ENCODE peak calls at places on chromosome 15, in six cellular contexts. One of them, this sample, is unnamed.

GRCh38 chr15:31300981-31301686 is 25.5 kb upstream of the KLF13 start:
- DNase-seq in H1: peak
- DNase-seq in HCT116: no peak
- DNase-seq in K562: no peak
- DNase-seq in GM12878: no peak
- DNase-seq in HepG2: no peak
- DNase-seq in this sample: no peak

GRCh38 chr15:81265256-81265943 is 58.5 kb downstream of the STARD5 start:
- DNase-seq in H1: no peak
- DNase-seq in HCT116: no peak
- DNase-seq in HepG2: no peak
- DNase-seq in K562: no peak
- DNase-seq in GM12878: no peak
- DNase-seq in this sample: no peak

GRCh38 chr15:90262426-90262825 is 3.0 kb upstream of the NGRN start:
- DNase-seq in GM12878: no peak
- DNase-seq in H1: no peak
- DNase-seq in HCT116: no peak
- DNase-seq in HepG2: no peak
- DNase-seq in K562: no peak
- DNase-seq in this sample: no peak

GRCh38 chr15:91152896-91153581 is 53.0 kb downstream of the SV2B start:
- DNase-seq in K562: no peak
- DNase-seq in H1: no peak
- DNase-seq in HepG2: no peak
- DNase-seq in GM12878: no peak
- DNase-seq in HCT116: no peak
- DNase-seq in this sample: no peak

GRCh38 chr15:76340802-76341365 is 4.3 kb downstream of the ISL2 start:
- DNase-seq in HCT116: no peak
- DNase-seq in K562: no peak
- DNase-seq in HepG2: no peak
- DNase-seq in GM12878: no peak
- DNase-seq in H1: peak
- DNase-seq in this sample: no peak

GRCh38 chr15:99618941-99619411 is 53.2 kb downstream of the MEF2A start:
- DNase-seq in GM12878: no peak
- DNase-seq in HCT116: no peak
- DNase-seq in K562: peak
- DNase-seq in H1: no peak
- DNase-seq in HepG2: no peak
- DNase-seq in this sample: peak

GRCh38 chr15:48318131-48318530 is 13.1 kb upstream of the DUT start:
- DNase-seq in HCT116: no peak
- DNase-seq in HepG2: no peak
- DNase-seq in K562: no peak
- DNase-seq in GM12878: no peak
- DNase-seq in H1: no peak
- DNase-seq in this sample: no peak

GRCh38 chr15:75620776-75621536 is 4.6 kb downstream of the SNUPN start:
- DNase-seq in HepG2: no peak
- DNase-seq in H1: no peak
- DNase-seq in GM12878: no peak
- DNase-seq in K562: no peak
- DNase-seq in HCT116: no peak
- DNase-seq in this sample: peak

GRCh38 chr15:60788514-60789091 is 309.7 kb upstream of the ICE2 start:
- DNase-seq in HCT116: no peak
- DNase-seq in K562: no peak
- DNase-seq in HepG2: no peak
- DNase-seq in H1: no peak
- DNase-seq in GM12878: no peak
- DNase-seq in this sample: no peak

GRCh38 chr15:92636950-92637481 is 18.6 kb downstream of the FAM174B start:
- DNase-seq in HCT116: peak
- DNase-seq in HepG2: no peak
- DNase-seq in K562: no peak
- DNase-seq in GM12878: no peak
- DNase-seq in H1: peak
- DNase-seq in this sample: peak

GRCh38 chr15:49085696-49086459 is 39.6 kb upstream of the SECISBP2L start:
- DNase-seq in H1: no peak
- DNase-seq in HepG2: no peak
- DNase-seq in GM12878: no peak
- DNase-seq in HCT116: no peak
- DNase-seq in K562: no peak
- DNase-seq in this sample: no peak

GRCh38 chr15:34621675-34622074 is 38.2 kb upstream of the GOLGA8B start:
- DNase-seq in HCT116: peak
- DNase-seq in K562: peak
- DNase-seq in H1: no peak
- DNase-seq in HepG2: peak
- DNase-seq in GM12878: no peak
- DNase-seq in this sample: peak

GRCh38 chr15:27410986-27411385 is 440.0 kb downstream of the GABRG3 start:
- DNase-seq in HepG2: no peak
- DNase-seq in HCT116: no peak
- DNase-seq in K562: no peak
- DNase-seq in H1: no peak
- DNase-seq in GM12878: no peak
- DNase-seq in this sample: peak

GRCh38 chr15:40441736-40442531 is 1.2 kb downstream of the BAHD1 start:
- DNase-seq in HepG2: no peak
- DNase-seq in HCT116: no peak
- DNase-seq in K562: peak
- DNase-seq in GM12878: no peak
- DNase-seq in H1: no peak
- DNase-seq in this sample: no peak

GRCh38 chr15:68298882-68299381 is 21.4 kb downstream of the FEM1B start:
- DNase-seq in K562: no peak
- DNase-seq in HepG2: no peak
- DNase-seq in HCT116: no peak
- DNase-seq in GM12878: peak
- DNase-seq in H1: no peak
- DNase-seq in this sample: no peak

GRCh38 chr15:74378853-74379252 is 11.4 kb upstream of the CYP11A1 start:
- DNase-seq in K562: no peak
- DNase-seq in GM12878: no peak
- DNase-seq in HepG2: no peak
- DNase-seq in HCT116: no peak
- DNase-seq in H1: no peak
- DNase-seq in this sample: no peak

GRCh38 chr15:42279234-42279723 is 6.0 kb upstream of the TMEM87A start:
- DNase-seq in K562: peak
- DNase-seq in GM12878: no peak
- DNase-seq in HCT116: no peak
- DNase-seq in H1: no peak
- DNase-seq in HepG2: no peak
- DNase-seq in this sample: no peak

GRCh38 chr15:27353837-27354236 is 382.9 kb downstream of the GABRG3 start:
- DNase-seq in HCT116: no peak
- DNase-seq in K562: peak
- DNase-seq in HepG2: no peak
- DNase-seq in H1: no peak
- DNase-seq in GM12878: no peak
- DNase-seq in this sample: no peak

GRCh38 chr15:74402873-74403589 is 30.7 kb downstream of the SEMA7A start:
- DNase-seq in H1: no peak
- DNase-seq in K562: no peak
- DNase-seq in HepG2: no peak
- DNase-seq in GM12878: peak
- DNase-seq in HCT116: no peak
- DNase-seq in this sample: no peak

GRCh38 chr15:41797194-41797593 is 22.9 kb downstream of the MAPKBP1 start:
- DNase-seq in HCT116: no peak
- DNase-seq in K562: no peak
- DNase-seq in H1: no peak
- DNase-seq in GM12878: no peak
- DNase-seq in HepG2: no peak
- DNase-seq in this sample: no peak

GRCh38 chr15:41978534-41978933 is 6.2 kb upstream of the EHD4 start:
- DNase-seq in HCT116: no peak
- DNase-seq in H1: peak
- DNase-seq in HepG2: no peak
- DNase-seq in K562: no peak
- DNase-seq in GM12878: no peak
- DNase-seq in this sample: no peak

GRCh38 chr15:92638709-92639365 is 16.7 kb downstream of the FAM174B start:
- DNase-seq in GM12878: no peak
- DNase-seq in HepG2: no peak
- DNase-seq in HCT116: no peak
- DNase-seq in K562: no peak
- DNase-seq in H1: no peak
- DNase-seq in this sample: no peak

GRCh38 chr15:69574506-69574905 is 121.9 kb downstream of the RPLP1 start:
- DNase-seq in GM12878: no peak
- DNase-seq in HepG2: no peak
- DNase-seq in H1: no peak
- DNase-seq in HCT116: no peak
- DNase-seq in K562: no peak
- DNase-seq in this sample: no peak

GRCh38 chr15:76109046-76109445 is 49.3 kb downstream of the TMEM266 start:
- DNase-seq in GM12878: no peak
- DNase-seq in H1: no peak
- DNase-seq in K562: no peak
- DNase-seq in HCT116: no peak
- DNase-seq in HepG2: no peak
- DNase-seq in this sample: no peak

GRCh38 chr15:71295242-71296031 is 180.2 kb downstream of the THSD4 start:
- DNase-seq in HepG2: peak
- DNase-seq in H1: no peak
- DNase-seq in GM12878: no peak
- DNase-seq in K562: no peak
- DNase-seq in HCT116: peak
- DNase-seq in this sample: peak

GRCh38 chr15:84616235-84616634 is 15.4 kb downstream of the ZSCAN2 start:
- DNase-seq in K562: no peak
- DNase-seq in HepG2: no peak
- DNase-seq in GM12878: no peak
- DNase-seq in HCT116: no peak
- DNase-seq in H1: no peak
- DNase-seq in this sample: no peak

GRCh38 chr15:44092221-44092620 is 102.8 kb downstream of the FRMD5 start:
- DNase-seq in HCT116: no peak
- DNase-seq in GM12878: no peak
- DNase-seq in HepG2: no peak
- DNase-seq in K562: no peak
- DNase-seq in H1: no peak
- DNase-seq in this sample: peak

GRCh38 chr15:64776402-64776786 is 1.0 kb upstream of the RBPMS2 start:
- DNase-seq in H1: peak
- DNase-seq in K562: no peak
- DNase-seq in HCT116: no peak
- DNase-seq in GM12878: no peak
- DNase-seq in HepG2: no peak
- DNase-seq in this sample: no peak

GRCh38 chr15:66326051-66326450 is 30.4 kb downstream of the TIPIN start:
- DNase-seq in HCT116: no peak
- DNase-seq in H1: no peak
- DNase-seq in HepG2: no peak
- DNase-seq in GM12878: no peak
- DNase-seq in K562: no peak
- DNase-seq in this sample: no peak

GRCh38 chr15:64132217-64132616 is 19.3 kb upstream of the SNX22 start:
- DNase-seq in K562: no peak
- DNase-seq in HepG2: no peak
- DNase-seq in H1: no peak
- DNase-seq in GM12878: no peak
- DNase-seq in HCT116: no peak
- DNase-seq in this sample: peak

GRCh38 chr15:40498418-40498817 is 27.6 kb downstream of the CHST14 start:
- DNase-seq in H1: no peak
- DNase-seq in GM12878: no peak
- DNase-seq in K562: no peak
- DNase-seq in HCT116: no peak
- DNase-seq in HepG2: no peak
- DNase-seq in this sample: no peak

GRCh38 chr15:64989331-64990167 is at the start of gene SPG21:
- DNase-seq in HCT116: peak
- DNase-seq in K562: peak
- DNase-seq in GM12878: peak
- DNase-seq in H1: peak
- DNase-seq in HepG2: peak
- DNase-seq in this sample: peak

GRCh38 chr15:46304320-46304719 is 669.5 kb downstream of the SQOR start:
- DNase-seq in H1: peak
- DNase-seq in HCT116: no peak
- DNase-seq in HepG2: peak
- DNase-seq in GM12878: no peak
- DNase-seq in K562: peak
- DNase-seq in this sample: no peak

GRCh38 chr15:38555686-38556334 is 8.8 kb downstream of the RASGRP1 start:
- DNase-seq in HCT116: no peak
- DNase-seq in GM12878: no peak
- DNase-seq in HepG2: no peak
- DNase-seq in K562: no peak
- DNase-seq in H1: no peak
- DNase-seq in this sample: no peak
- TF ChIP-seq JUND in HCT116: no peak
- TF ChIP-seq JUND in GM12878: no peak
- TF ChIP-seq JUND in HepG2: no peak
- TF ChIP-seq JUND in K562: no peak
- TF ChIP-seq JUND in H1: no peak
- TF ChIP-seq JUND in this sample: no peak

DNA sequence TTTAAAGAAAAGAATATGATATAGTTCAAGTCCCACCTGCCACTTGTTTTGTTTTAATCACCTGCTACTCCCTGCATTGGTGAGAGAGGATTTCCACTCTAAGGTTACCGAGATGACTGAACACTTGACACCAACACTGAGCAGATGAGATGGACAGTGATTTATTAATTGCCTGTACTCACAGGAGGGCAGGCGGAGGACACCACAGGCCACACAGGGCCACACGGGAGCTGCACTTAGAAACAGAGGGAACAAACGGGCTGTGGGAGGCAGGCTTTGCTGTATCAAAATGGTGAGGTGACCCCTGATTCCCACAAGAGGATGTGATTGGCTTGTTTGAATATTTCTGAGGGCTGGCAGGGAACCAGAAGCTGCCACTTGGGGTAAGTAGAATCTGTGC is 10.8 kb downstream of the MINAR1 start:
- DNase-seq in GM12878: no peak
- DNase-seq in H1: no peak
- DNase-seq in K562: no peak
- DNase-seq in HCT116: no peak
- DNase-seq in HepG2: no peak
- DNase-seq in this sample: no peak
- TF ChIP-seq JUND in GM12878: no peak
- TF ChIP-seq JUND in H1: no peak
- TF ChIP-seq JUND in K562: no peak
- TF ChIP-seq JUND in HCT116: no peak
- TF ChIP-seq JUND in HepG2: no peak
- TF ChIP-seq JUND in this sample: no peak

GRCh38 chr15:96322401-96323249 is 7.9 kb upstream of the NR2F2 start:
- DNase-seq in K562: no peak
- DNase-seq in HCT116: no peak
- DNase-seq in H1: peak
- DNase-seq in GM12878: no peak
- DNase-seq in HepG2: no peak
- DNase-seq in this sample: no peak
- TF ChIP-seq JUND in K562: no peak
- TF ChIP-seq JUND in HCT116: no peak
- TF ChIP-seq JUND in H1: no peak
- TF ChIP-seq JUND in GM12878: no peak
- TF ChIP-seq JUND in HepG2: no peak
- TF ChIP-seq JUND in this sample: no peak

GRCh38 chr15:101684384-101684783 is 32.2 kb upstream of the TM2D3 start:
- DNase-seq in HCT116: no peak
- DNase-seq in H1: no peak
- DNase-seq in K562: no peak
- DNase-seq in GM12878: no peak
- DNase-seq in HepG2: no peak
- DNase-seq in this sample: no peak
- TF ChIP-seq JUND in HCT116: no peak
- TF ChIP-seq JUND in H1: no peak
- TF ChIP-seq JUND in K562: no peak
- TF ChIP-seq JUND in GM12878: no peak
- TF ChIP-seq JUND in HepG2: no peak
- TF ChIP-seq JUND in this sample: no peak